ENCODE peak calls at places on chromosomes 1 and 21, in seven cellular contexts. P is IMR-90, Y is neuronal stem cell, A is H9, D is H1, K is mesendoderm, I is mesenchymal stem cell. J is an unnamed sample.

GRCh38 chr1:182377175-182377574 is 14.4 kb downstream of the GLUL start:
- DNase-seq in P (no peak), Y (no peak), A (no peak), D (no peak), K (no peak), I (no peak), J (no peak)

GRCh38 chr1:22685675-22686074 is 25.0 kb upstream of the EPHB2 start:
- DNase-seq in P (peak), Y (no peak), A (no peak), D (no peak), K (no peak), I (no peak), J (no peak)

GRCh38 chr1:4485398-4485797 is 169.0 kb upstream of the AJAP1 start:
- DNase-seq in P (no peak), Y (no peak), A (peak), D (no peak), K (peak), I (no peak), J (no peak)

GRCh38 chr1:3070654-3071506 is 1.9 kb downstream of the PRDM16 start:
- DNase-seq in P (no peak), Y (no peak), A (peak), D (no peak), K (no peak), I (no peak), J (no peak)

GRCh38 chr1:193058529-193059281 is 455 bp downstream of the UCHL5 start:
- DNase-seq in P (peak), Y (peak), A (peak), D (no peak), K (peak), I (peak), J (peak)

GRCh38 chr1:34978926-34979325 is 6.2 kb downstream of the TMEM35B start:
- DNase-seq in P (no peak), Y (no peak), A (no peak), D (no peak), K (no peak), I (no peak), J (no peak)

GRCh38 chr1:56456426-56457101 is 122.8 kb downstream of the PLPP3 start:
- DNase-seq in P (peak), Y (no peak), A (no peak), D (no peak), K (peak), I (peak), J (peak)

GRCh38 chr1:26234644-26235384 is 814 bp downstream of the CEP85 start:
- DNase-seq in P (peak), Y (no peak), A (no peak), D (no peak), K (peak), I (peak), J (peak)

GRCh38 chr1:231583376-231583775 is 43.2 kb upstream of the DISC1 start:
- DNase-seq in P (no peak), Y (no peak), A (no peak), D (no peak), K (no peak), I (no peak), J (no peak)

GRCh38 chr1:2952992-2953391 is 68.3 kb upstream of the ACTRT2 start:
- DNase-seq in P (no peak), Y (no peak), A (no peak), D (no peak), K (no peak), I (no peak), J (no peak)

GRCh38 chr1:232806071-232806510 is 875 bp downstream of the MAP10 start:
- DNase-seq in P (no peak), Y (no peak), A (no peak), D (no peak), K (no peak), I (no peak), J (no peak)

GRCh38 chr1:60569189-60569588 is 495.6 kb upstream of the C1orf87 start:
- DNase-seq in P (no peak), Y (no peak), A (no peak), D (no peak), K (no peak), I (no peak), J (peak)

GRCh38 chr1:39089811-39090519 is 63.8 kb downstream of the NDUFS5 start:
- DNase-seq in P (no peak), Y (no peak), A (no peak), D (no peak), K (no peak), I (peak), J (no peak)

GRCh38 chr1:171457412-171457811 is 27.9 kb upstream of the PRRC2C start:
- DNase-seq in P (peak), Y (no peak), A (no peak), D (no peak), K (no peak), I (no peak), J (no peak)

GRCh38 chr1:16971330-16972209 is 8.8 kb downstream of the MFAP2 start:
- DNase-seq in P (no peak), Y (peak), A (peak), D (no peak), K (peak), I (peak), J (no peak)

GRCh38 chr1:230176871-230177411 is 109.9 kb downstream of the GALNT2 start:
- DNase-seq in P (peak), Y (no peak), A (peak), D (no peak), K (no peak), I (no peak), J (no peak)

GRCh38 chr1:177517556-177517955 is 346.8 kb downstream of the BRINP2 start:
- DNase-seq in P (peak), Y (no peak), A (no peak), D (no peak), K (peak), I (peak), J (peak)

GRCh38 chr1:85091647-85092295 is 43.5 kb upstream of the MCOLN3 start:
- DNase-seq in P (no peak), Y (no peak), A (no peak), D (no peak), K (no peak), I (no peak), J (peak)

GRCh38 chr1:39901486-39902120 is at the start of gene MYCL:
- DNase-seq in P (peak), Y (peak), A (peak), D (peak), K (peak), I (peak), J (peak)

GRCh38 chr1:193408782-193409293 is 222.4 kb upstream of the B3GALT2 start:
- DNase-seq in P (peak), Y (no peak), A (no peak), D (no peak), K (peak), I (peak), J (peak)

GRCh38 chr1:186976700-186977099 is 148.0 kb downstream of the PLA2G4A start:
- DNase-seq in P (no peak), Y (no peak), A (no peak), D (no peak), K (no peak), I (no peak), J (no peak)

GRCh38 chr21:44021064-44021463 is 9.0 kb downstream of the TRAPPC10 start:
- DNase-seq in P (no peak), Y (no peak), A (no peak), D (no peak), K (no peak), I (no peak), J (no peak)

GRCh38 chr1:194338241-194338948 is 1152.0 kb upstream of the B3GALT2 start:
- DNase-seq in P (peak), Y (no peak), A (no peak), D (no peak), K (no peak), I (no peak), J (no peak)

GRCh38 chr1:71038942-71039341 is 8.7 kb downstream of the PTGER3 start:
- DNase-seq in P (no peak), Y (no peak), A (no peak), D (no peak), K (no peak), I (no peak), J (peak)

GRCh38 chr1:215407575-215407974 is 159.5 kb upstream of the KCTD3 start:
- DNase-seq in P (peak), Y (no peak), A (no peak), D (no peak), K (no peak), I (peak), J (no peak)

GRCh38 chr1:161743231-161743630 is 6.4 kb upstream of the DUSP12 start:
- DNase-seq in P (no peak), Y (no peak), A (no peak), D (no peak), K (no peak), I (no peak), J (peak)
- H3K27ac ChIP-seq in P (no peak), Y (no peak), A (no peak), D (no peak), K (no peak), I (no peak), J (no peak)

DNA sequence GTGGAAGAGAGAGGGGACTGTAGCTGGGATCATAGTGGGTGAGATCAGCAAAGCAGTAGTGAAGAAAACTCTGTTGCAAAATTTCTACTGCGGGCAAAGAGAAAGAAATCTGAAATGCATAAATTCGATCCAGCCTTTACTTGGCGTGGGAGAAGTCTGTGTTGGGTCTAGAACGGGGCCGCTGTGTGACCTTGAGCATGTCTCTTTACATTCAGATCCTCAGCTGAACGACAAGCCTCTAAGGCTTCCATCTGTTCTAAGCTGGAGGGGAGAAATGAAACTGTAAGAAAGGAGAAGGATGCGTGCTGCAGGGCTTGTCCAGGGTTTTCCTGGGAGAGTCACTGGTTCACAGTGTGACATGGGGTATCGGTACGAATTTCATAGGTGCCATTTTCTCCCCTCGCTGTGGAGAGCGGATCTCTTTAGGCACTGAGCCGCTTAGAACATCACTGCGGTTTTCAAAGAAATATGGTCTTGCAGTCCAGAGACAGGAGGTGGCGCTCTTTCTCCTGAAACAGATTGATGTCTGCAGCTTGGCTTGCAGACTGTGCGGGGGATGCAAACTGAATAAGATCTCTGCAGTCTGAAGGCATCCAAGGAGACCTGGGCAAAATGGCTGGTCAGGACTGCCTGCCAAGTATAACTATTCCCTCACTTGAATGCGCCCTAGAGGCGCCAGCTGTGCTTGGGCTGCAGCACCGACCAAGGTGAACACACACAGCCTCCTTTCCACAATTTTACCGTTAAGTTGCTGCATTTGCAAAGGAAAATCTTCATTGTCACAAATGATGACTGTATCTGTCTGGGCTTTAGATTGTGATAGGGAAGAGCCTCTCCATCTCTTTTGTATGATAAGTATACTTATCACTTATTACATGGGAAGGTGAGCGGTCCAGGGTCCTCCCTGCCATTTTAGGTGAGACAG is 104.1 kb downstream of the XCL2 start:
- DNase-seq in P (peak), Y (peak), A (peak), D (peak), K (peak), I (peak), J (peak)
- H3K4me2 ChIP-seq in P (peak), Y (no peak), A (peak), D (no peak), K (no peak), I (peak), J (no peak)

GRCh38 chr1:42379794-42380616 is 587 bp upstream of the RIMKLA start:
- DNase-seq in P (peak), Y (peak), A (peak), D (no peak), K (peak), I (peak), J (peak)
- H3K4ac ChIP-seq in P (no peak), Y (no peak), A (no peak), D (no peak), K (no peak), I (no peak), J (no peak)

GRCh38 chr1:83860506-83861221 is 138.3 kb downstream of the TTLL7 start:
- DNase-seq in P (no peak), Y (peak), A (peak), D (peak), K (peak), I (peak), J (peak)
- H3K27ac ChIP-seq in P (no peak), Y (no peak), A (no peak), D (no peak), K (no peak), I (no peak), J (no peak)

DNA sequence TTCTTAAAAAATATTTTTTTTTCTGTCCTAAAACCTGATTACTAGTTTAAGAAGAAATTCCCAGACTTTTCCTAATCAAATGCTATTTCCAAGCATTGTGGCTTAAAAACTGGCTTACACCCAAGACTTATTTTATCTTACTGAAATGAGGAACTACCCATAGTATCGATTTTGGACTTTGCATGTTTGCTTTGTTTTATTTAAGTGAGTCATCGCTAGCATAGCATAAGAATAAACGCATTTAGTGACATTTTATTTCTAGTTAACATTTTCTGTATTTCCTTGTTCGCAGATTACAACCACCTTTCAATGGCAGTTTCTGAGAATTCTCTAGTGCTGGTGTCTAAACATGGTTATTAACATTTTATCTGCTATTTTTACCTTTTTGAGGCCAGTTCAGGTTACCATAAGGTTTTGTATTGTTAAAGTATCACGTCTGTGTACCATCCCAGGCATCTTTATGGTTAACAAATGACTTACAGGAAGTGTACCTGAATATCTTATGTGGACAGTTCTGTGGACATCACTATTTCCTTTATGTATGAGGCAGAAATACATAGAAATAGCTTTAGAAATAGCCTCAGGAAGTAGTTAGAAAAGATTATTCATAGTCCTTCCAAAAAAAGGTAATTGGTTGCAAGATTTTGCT is 24.5 kb downstream of the EEIG2 start:
- DNase-seq in P (no peak), Y (no peak), A (no peak), D (no peak), K (no peak), I (no peak), J (peak)
- H3K4me2 ChIP-seq in P (no peak), Y (no peak), A (no peak), D (no peak), K (no peak), I (no peak), J (no peak)

DNA sequence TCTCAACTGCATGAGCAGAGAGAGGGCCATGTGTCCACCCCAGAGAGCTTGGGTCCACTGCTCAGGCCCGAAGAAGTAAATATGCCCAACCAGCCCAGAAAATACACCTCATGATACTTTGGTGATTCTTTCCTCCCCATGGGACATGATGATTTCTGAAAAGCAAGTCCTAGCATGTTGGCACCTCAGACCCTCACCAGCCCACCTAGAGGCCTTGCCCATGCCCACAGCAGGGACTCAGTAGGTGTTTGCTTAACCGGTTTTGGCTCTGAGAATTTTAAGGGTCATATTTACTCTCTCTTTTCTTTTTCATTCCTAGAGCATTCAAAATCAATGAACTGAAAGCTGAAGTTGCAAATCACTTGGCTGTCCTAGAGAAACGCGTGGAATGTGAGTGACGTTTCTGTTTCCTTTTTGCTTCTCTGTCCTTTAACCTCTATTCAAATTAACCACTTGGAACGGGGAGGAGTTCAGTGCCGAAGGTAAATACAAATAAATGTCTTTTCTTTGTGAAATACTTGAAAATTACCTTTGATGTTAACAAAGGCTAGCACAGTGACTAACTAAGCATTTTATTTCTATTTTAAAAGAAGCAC is 79.7 kb downstream of the PDE9A start:
- DNase-seq in P (no peak), Y (no peak), A (no peak), D (no peak), K (no peak), I (no peak), J (peak)
- H3K4ac ChIP-seq in P (no peak), Y (no peak), A (no peak), D (no peak), K (no peak), I (no peak), J (no peak)

DNA sequence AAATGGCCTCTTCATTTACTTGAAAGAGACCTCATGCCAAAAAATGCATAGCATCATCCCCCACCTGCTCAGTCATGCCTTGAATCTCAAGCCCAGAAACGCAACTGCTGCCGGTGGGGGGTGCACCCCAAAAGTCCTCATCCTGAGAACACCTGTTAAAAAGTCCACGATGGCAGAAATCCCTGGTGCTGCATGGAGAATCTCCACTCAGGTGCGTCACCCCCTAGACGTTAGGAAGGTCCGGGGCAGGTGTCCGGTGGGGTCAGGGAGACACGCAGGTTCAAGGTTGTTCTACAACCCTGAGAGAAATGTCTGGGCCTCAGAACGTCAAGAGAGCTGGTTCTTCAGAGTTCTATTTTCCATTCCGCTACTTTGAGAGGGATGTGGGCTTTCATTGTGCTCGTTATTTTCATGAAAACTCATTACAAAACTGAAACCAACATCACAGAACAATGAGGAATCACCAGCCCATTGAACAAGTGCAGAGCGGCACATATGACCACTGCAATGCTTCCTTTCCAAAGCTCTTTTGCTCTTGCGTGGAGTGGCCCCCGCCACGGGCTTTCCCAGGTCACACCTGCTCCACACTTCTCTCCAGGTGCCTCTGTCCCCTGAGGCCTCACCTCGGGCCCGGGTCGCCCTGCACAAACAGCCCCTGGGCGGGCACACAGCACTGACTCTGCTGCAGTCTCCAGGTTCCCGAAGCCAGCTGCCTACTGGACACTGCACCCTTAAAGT is 201.9 kb downstream of the TOMM20 start:
- DNase-seq in P (no peak), Y (no peak), A (peak), D (no peak), K (no peak), I (peak), J (no peak)
- H3K27ac ChIP-seq in P (peak), Y (no peak), A (no peak), D (no peak), K (peak), I (peak), J (peak)